ENCODE peak calls at places on chromosome 18, in ten cellular contexts. D, W, X, M, O, F, Y, U, J and I are unnamed samples. For H3K27me3, the result is how much of the 10 kb centered on the place peaks cover.

GRCh38 chr18:42937434-42937833 is 178.1 kb downstream of the RIT2 start:
- DNase-seq in D (no peak), W (no peak), X (no peak), M (no peak), O (no peak), F (no peak), Y (no peak), U (no peak), J (no peak), I (no peak)

GRCh38 chr18:62045316-62045715 is 141.5 kb downstream of the PIGN start:
- DNase-seq in D (no peak), W (no peak), X (no peak), M (no peak), O (no peak), F (no peak), Y (no peak), U (no peak), J (no peak), I (no peak)

GRCh38 chr18:31232779-31233424 is 70.2 kb upstream of the DSC1 start:
- DNase-seq in D (no peak), W (no peak), X (no peak), M (peak), O (no peak), F (no peak), Y (no peak), U (no peak), J (peak), I (no peak)

GRCh38 chr18:59061914-59062642 is 77.6 kb upstream of the SEC11C start:
- DNase-seq in D (no peak), W (no peak), X (no peak), M (no peak), O (no peak), F (no peak), Y (no peak), U (no peak), J (no peak), I (no peak)

GRCh38 chr18:8982416-8983183 is 119.9 kb upstream of the NDUFV2 start:
- DNase-seq in D (no peak), W (peak), X (peak), M (peak), O (peak), F (no peak), Y (peak), U (peak), J (peak), I (peak)

GRCh38 chr18:58438161-58438983 is 190.5 kb downstream of the ALPK2 start:
- DNase-seq in D (no peak), W (no peak), X (no peak), M (no peak), O (peak), F (no peak), Y (no peak), U (peak), J (no peak), I (no peak)

GRCh38 chr18:10519999-10520935 is 5.6 kb upstream of the NAPG start:
- DNase-seq in D (peak), W (peak), X (peak), M (peak), O (peak), F (peak), Y (peak), U (peak), J (peak), I (peak)

GRCh38 chr18:31661965-31662364 is 22.4 kb downstream of the B4GALT6 start:
- DNase-seq in D (no peak), W (no peak), X (peak), M (no peak), O (peak), F (no peak), Y (no peak), U (peak), J (no peak), I (peak)

GRCh38 chr18:79904357-79905147 is 46.9 kb downstream of the SLC66A2 start:
- DNase-seq in D (peak), W (no peak), X (no peak), M (no peak), O (no peak), F (peak), Y (no peak), U (no peak), J (no peak), I (no peak)

GRCh38 chr18:69599377-69599776 is 198.7 kb downstream of the DOK6 start:
- DNase-seq in D (no peak), W (no peak), X (no peak), M (no peak), O (no peak), F (no peak), Y (no peak), U (no peak), J (no peak), I (no peak)

GRCh38 chr18:2402084-2402483 is 169.2 kb downstream of the METTL4 start:
- DNase-seq in D (no peak), W (peak), X (no peak), M (no peak), O (peak), F (no peak), Y (no peak), U (peak), J (no peak), I (peak)

GRCh38 chr18:30582078-30582477 is 460.5 kb downstream of the DSC3 start:
- DNase-seq in D (no peak), W (no peak), X (peak), M (no peak), O (no peak), F (no peak), Y (no peak), U (no peak), J (no peak), I (no peak)

GRCh38 chr18:3726241-3726951 is 276.4 kb downstream of the TGIF1 start:
- DNase-seq in D (no peak), W (no peak), X (no peak), M (no peak), O (no peak), F (no peak), Y (no peak), U (no peak), J (no peak), I (no peak)

GRCh38 chr18:13465476-13465875 is 246.9 kb downstream of the LDLRAD4 start:
- DNase-seq in D (no peak), W (no peak), X (no peak), M (no peak), O (no peak), F (no peak), Y (peak), U (no peak), J (no peak), I (no peak)

GRCh38 chr18:34158881-34159690 is 65.6 kb downstream of the NOL4 start:
- DNase-seq in D (no peak), W (no peak), X (no peak), M (no peak), O (peak), F (peak), Y (peak), U (peak), J (peak), I (no peak)

GRCh38 chr18:34159691-34160185 is 65.0 kb downstream of the NOL4 start:
- DNase-seq in D (no peak), W (no peak), X (no peak), M (no peak), O (no peak), F (no peak), Y (no peak), U (no peak), J (no peak), I (no peak)
- H3K4me3 ChIP-seq in D (peak), W (no peak), X (no peak), M (no peak), O (no peak), F (no peak), Y (peak), U (no peak), J (no peak), I (no peak)

GRCh38 chr18:76522551-76522950 is 27.5 kb upstream of the ZNF516 start:
- DNase-seq in D (no peak), W (no peak), X (no peak), M (no peak), O (no peak), F (no peak), Y (no peak), U (no peak), J (no peak), I (no peak)
- H3K27me3 ChIP-seq in D (under half), W (under half), X (half or more), M (under half), O (under half), F (under half), Y (under half), U (under half), J (under half), I (under half)

GRCh38 chr18:46596119-46596518 is 60.9 kb downstream of the LOXHD1 start:
- DNase-seq in D (no peak), W (no peak), X (no peak), M (no peak), O (peak), F (no peak), Y (peak), U (no peak), J (no peak), I (no peak)

GRCh38 chr18:46601338-46601908 is 55.6 kb downstream of the LOXHD1 start:
- DNase-seq in D (no peak), W (no peak), X (no peak), M (no peak), O (no peak), F (no peak), Y (peak), U (no peak), J (no peak), I (no peak)
- H3K4me3 ChIP-seq in D (peak), W (no peak), X (no peak), M (no peak), O (no peak), F (no peak), Y (peak), U (no peak), J (no peak), I (no peak)

DNA sequence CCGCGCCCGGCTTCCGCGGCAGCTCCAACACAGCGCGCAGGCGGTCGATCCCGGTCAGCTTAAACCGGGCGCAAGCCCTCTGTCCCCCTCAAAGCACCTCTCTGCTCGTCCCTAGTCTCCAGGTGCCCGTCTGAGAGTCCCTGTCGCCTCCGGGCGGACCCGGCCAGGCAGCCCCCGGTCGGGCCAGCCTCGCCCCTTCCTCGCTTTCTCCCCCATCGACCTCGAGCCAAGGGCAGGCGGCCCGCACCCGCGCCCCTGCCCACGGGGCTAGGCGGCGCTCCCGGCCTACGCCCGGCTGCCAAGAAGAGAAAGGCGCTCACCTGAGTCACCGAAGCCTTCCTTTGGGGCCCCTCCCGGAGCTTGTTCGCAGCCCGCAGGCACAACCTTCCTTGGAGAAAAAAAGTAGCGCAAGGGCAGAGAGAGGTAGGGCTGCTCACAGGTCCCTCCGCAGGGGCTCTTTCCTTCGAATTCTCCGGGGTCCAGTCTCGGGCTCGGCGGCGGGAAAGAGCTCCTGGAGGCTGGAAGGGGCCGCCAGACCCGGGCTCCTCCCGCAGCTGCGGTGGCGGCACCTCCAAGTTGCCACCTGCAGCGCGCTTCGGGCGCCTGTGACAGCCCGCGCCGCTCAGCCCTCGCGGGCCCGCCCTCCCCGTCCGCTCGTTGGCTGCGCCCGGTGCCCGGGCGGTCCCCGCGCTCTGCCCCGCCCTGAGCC is 86.4 kb upstream of the EPB41L3 start:
- DNase-seq in D (peak), W (no peak), X (peak), M (peak), O (peak), F (peak), Y (peak), U (peak), J (peak), I (no peak)
- H3K27me3 ChIP-seq in D (under half), W (under half), X (half or more), M (under half), O (under half), F (under half), Y (half or more), U (under half), J (under half), I (under half)

DNA sequence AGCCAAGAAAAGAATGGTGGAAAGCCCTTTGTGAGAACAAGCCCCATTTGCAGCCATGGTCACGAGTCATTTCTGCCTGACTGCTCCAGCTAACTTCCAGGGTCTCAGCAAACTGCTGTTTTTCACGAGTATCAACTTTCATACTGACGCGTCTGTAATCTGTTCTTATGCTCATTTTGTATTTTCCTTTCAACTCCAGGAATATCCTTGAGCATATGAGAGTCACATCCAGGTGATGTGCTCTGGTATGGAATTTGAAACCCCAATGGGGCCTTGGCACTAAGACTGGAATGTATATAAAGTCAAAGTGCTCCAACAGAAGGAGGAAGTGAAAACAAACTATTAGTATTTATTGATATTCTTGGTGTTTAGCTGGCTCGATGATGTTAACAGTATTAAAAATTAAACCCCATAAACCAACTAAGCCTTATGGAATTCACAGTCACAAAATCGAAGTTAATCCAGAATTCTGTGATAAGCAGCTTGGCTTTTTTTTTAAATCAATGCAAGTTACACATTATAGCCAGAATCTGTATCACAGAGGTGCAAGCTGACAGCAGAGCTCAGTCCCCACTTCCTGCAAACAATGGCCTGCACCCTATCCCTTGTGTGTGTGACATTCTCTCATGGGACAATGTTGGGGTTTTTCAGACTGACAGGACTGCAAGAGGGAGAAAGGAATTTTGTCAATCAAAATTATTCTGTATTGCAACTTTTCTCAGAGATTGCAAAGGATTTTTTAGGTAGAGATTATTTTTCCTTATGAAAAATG is 26.1 kb downstream of the SLC14A1 start:
- DNase-seq in D (no peak), W (no peak), X (peak), M (no peak), O (peak), F (no peak), Y (no peak), U (no peak), J (no peak), I (no peak)
- H3K4me3 ChIP-seq in D (no peak), W (no peak), X (no peak), M (no peak), O (no peak), F (no peak), Y (no peak), U (no peak), J (no peak), I (no peak)

DNA sequence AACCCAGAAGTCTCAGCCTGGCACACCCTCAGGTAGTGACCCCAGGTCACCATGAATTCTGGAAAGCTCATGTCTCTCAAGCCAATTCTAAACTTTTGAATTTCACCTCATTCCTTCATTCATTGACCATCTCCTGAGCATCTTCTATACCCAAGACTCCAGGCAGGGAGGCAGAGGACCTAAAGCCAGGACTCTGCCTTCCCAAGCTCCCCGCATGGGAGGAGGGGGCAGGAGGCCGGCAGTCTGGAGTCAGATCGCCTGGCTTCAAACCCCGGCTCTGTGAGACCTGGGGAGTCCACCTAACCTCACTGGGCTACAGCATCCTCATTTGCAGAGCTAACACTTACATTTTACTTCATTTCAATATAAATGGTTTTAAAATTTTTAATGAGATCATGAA is 59.0 kb downstream of the SMAD7 start:
- DNase-seq in D (no peak), W (no peak), X (no peak), M (no peak), O (no peak), F (no peak), Y (no peak), U (no peak), J (no peak), I (no peak)
- H3K27me3 ChIP-seq in D (under half), W (under half), X (under half), M (under half), O (under half), F (under half), Y (under half), U (under half), J (under half), I (under half)

DNA sequence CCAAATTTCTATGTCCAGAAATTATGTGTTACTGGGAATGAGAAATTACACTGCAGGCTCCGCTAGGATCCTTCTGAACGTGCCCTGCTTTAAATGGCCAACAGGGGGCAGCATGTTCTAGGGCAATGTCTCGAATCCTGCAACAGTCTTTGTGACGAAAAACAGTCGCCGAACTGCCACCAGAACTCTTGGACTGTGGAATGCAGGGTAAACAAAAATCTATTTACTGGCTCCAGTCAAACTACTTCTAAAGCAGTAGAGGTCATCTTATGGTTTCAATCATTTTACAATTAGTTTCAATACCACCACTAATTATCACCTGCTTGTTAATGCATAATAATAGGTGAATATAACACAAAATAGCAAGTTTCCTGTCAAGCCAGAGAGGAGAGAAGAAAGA is 9.8 kb upstream of the ZNF397 start:
- DNase-seq in D (peak), W (peak), X (peak), M (peak), O (peak), F (peak), Y (peak), U (peak), J (peak), I (no peak)
- H3K4me3 ChIP-seq in D (peak), W (peak), X (peak), M (no peak), O (no peak), F (no peak), Y (peak), U (peak), J (no peak), I (no peak)

DNA sequence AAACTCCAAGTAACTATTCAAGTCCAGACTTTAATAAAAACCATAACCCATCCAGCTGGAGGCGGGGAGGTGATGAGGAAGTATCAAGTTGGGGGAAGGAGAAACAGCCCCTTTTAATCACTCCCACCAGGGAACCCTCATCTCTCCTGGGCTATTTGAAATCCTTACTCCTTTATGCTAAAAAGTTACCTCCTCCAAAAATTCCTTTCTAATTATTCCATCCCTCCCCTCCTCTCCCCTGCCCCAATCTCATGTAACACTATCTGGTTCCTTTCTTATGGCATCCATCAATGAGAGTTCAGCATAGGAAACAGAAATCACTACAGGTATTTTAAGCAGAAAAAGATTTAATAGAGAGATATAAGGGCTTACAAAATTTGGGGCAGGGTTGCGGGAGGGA is 9.3 kb upstream of the SLC14A2 start:
- DNase-seq in D (no peak), W (no peak), X (no peak), M (no peak), O (no peak), F (no peak), Y (no peak), U (no peak), J (no peak), I (no peak)
- H3K27me3 ChIP-seq in D (under half), W (under half), X (under half), M (under half), O (under half), F (under half), Y (under half), U (under half), J (under half), I (under half)

GRCh38 chr18:74499633-74500032 is 3.5 kb downstream of the CNDP2 start:
- DNase-seq in D (peak), W (no peak), X (peak), M (peak), O (no peak), F (peak), Y (no peak), U (peak), J (peak), I (no peak)

GRCh38 chr18:74497308-74497640 is 1.1 kb downstream of the CNDP2 start:
- DNase-seq in D (no peak), W (no peak), X (no peak), M (no peak), O (no peak), F (no peak), Y (no peak), U (peak), J (no peak), I (no peak)

GRCh38 chr18:74498712-74499629 is 2.8 kb downstream of the CNDP2 start:
- DNase-seq in D (peak), W (no peak), X (no peak), M (peak), O (no peak), F (no peak), Y (no peak), U (peak), J (peak), I (no peak)

GRCh38 chr18:74497778-74498177 is 1.6 kb downstream of the CNDP2 start:
- DNase-seq in D (no peak), W (no peak), X (no peak), M (no peak), O (no peak), F (no peak), Y (no peak), U (peak), J (no peak), I (no peak)

GRCh38 chr18:74501386-74501785 is 5.2 kb downstream of the CNDP2 start:
- DNase-seq in D (no peak), W (no peak), X (no peak), M (no peak), O (no peak), F (no peak), Y (no peak), U (no peak), J (no peak), I (no peak)
- H3K4me3 ChIP-seq in D (no peak), W (no peak), X (no peak), M (no peak), O (no peak), F (no peak), Y (no peak), U (no peak), J (no peak), I (no peak)